ENCODE peak calls at places on chromosome 5, in seven cellular contexts. N, Q, Z, U, C, L and B are unnamed samples.

GRCh38 chr5:141875795-141876627 is 2.2 kb downstream of the PCDH1 start:
- DNase-seq in U (no peak), C (peak; percentile 86), L (peak; percentile 52), N (no peak), Q (no peak), Z (peak; percentile 89), B (no peak)

GRCh38 chr5:78979117-78979742 is 5.9 kb downstream of the ARSB start:
- DNase-seq in N (no peak), L (no peak), Q (no peak), C (no peak), Z (no peak), U (no peak), B (no peak)

GRCh38 chr5:40797273-40798011 is 732 bp downstream of the PRKAA1 start:
- DNase-seq in Q (peak; percentile 70), L (peak; percentile 74), N (no peak), U (no peak), Z (peak; percentile 87), C (peak; percentile 91), B (no peak)

GRCh38 chr5:169788168-169788567 is 151.1 kb downstream of the DOCK2 start:
- DNase-seq in Q (no peak), L (no peak), U (no peak), C (no peak), Z (no peak), N (no peak), B (peak; percentile 5)

GRCh38 chr5:55577353-55578060 is 42.7 kb upstream of the PLPP1 start:
- DNase-seq in Z (no peak), Q (peak; percentile 53), C (no peak), N (no peak), U (no peak), L (no peak), B (no peak)

GRCh38 chr5:74316064-74316586 is 324.4 kb downstream of the ENC1 start:
- DNase-seq in N (peak; percentile 89), Q (peak; percentile 95), L (no peak), Z (no peak), C (peak; percentile 80), U (peak; percentile 91), B (peak; percentile 91)

GRCh38 chr5:131640043-131640856 is 5.2 kb upstream of the RAPGEF6 start:
- DNase-seq in C (no peak), Z (no peak), Q (peak; percentile 61), L (no peak), U (no peak), N (no peak), B (no peak)

GRCh38 chr5:64632251-64632650 is 58.1 kb upstream of the SHISAL2B start:
- DNase-seq in U (no peak), N (peak; percentile 2), C (no peak), Z (no peak), L (no peak), Q (peak; percentile 33), B (no peak)

GRCh38 chr5:178672635-178673034 is 45.8 kb upstream of the CLK4 start:
- DNase-seq in N (no peak), Q (no peak), C (no peak), U (no peak), L (no peak), Z (no peak), B (no peak)

GRCh38 chr5:81164936-81165335 is 68.2 kb upstream of the CKMT2 start:
- DNase-seq in Z (no peak), U (no peak), L (no peak), C (no peak), Q (no peak), N (no peak), B (no peak)

GRCh38 chr5:159057426-159057825 is 42.3 kb downstream of the EBF1 start:
- DNase-seq in Q (no peak), C (no peak), U (no peak), N (no peak), Z (no peak), L (no peak), B (no peak)

GRCh38 chr5:129631946-129632345 is 115.9 kb upstream of the MINAR2 start:
- DNase-seq in L (no peak), N (no peak), Q (peak; percentile 83), C (no peak), Z (no peak), U (no peak), B (no peak)

GRCh38 chr5:28896949-28897348 is 1858.6 kb upstream of the CDH9 start:
- DNase-seq in L (no peak), N (no peak), C (no peak), U (no peak), Z (no peak), Q (no peak), B (no peak)

GRCh38 chr5:159456722-159457462 is 126.6 kb upstream of the IL12B start:
- DNase-seq in L (no peak), U (no peak), Z (no peak), C (peak; percentile 36), Q (peak; percentile 62), N (no peak), B (no peak)

GRCh38 chr5:96043471-96043870 is 81.8 kb upstream of the ELL2 start:
- DNase-seq in N (no peak), L (no peak), U (no peak), Q (no peak), Z (no peak), C (no peak), B (no peak)

GRCh38 chr5:81533629-81534480 is 139.9 kb upstream of the ACOT12 start:
- DNase-seq in Q (no peak), N (no peak), Z (no peak), U (no peak), C (no peak), L (no peak), B (no peak)

GRCh38 chr5:74320526-74320925 is 320.0 kb downstream of the ENC1 start:
- DNase-seq in L (no peak), Q (no peak), N (no peak), Z (no peak), U (no peak), C (peak; percentile 48), B (peak; percentile 25)

GRCh38 chr5:81426347-81426746 is 32.4 kb upstream of the ACOT12 start:
- DNase-seq in Q (no peak), Z (no peak), U (no peak), L (no peak), C (no peak), N (no peak), B (no peak)

GRCh38 chr5:56829137-56829536 is 13.8 kb downstream of the MAP3K1 start:
- DNase-seq in N (no peak), Q (no peak), C (no peak), L (no peak), U (no peak), Z (no peak), B (no peak)

GRCh38 chr5:32780508-32780919 is 69.4 kb downstream of the NPR3 start:
- DNase-seq in Q (no peak), Z (no peak), U (no peak), N (no peak), L (no peak), C (no peak), B (no peak)

GRCh38 chr5:16935271-16936149 is 578 bp downstream of the MYO10 start:
- DNase-seq in C (peak; percentile 90), U (no peak), N (no peak), Z (peak; percentile 64), L (peak; percentile 56), Q (peak; percentile 30), B (no peak)

DNA sequence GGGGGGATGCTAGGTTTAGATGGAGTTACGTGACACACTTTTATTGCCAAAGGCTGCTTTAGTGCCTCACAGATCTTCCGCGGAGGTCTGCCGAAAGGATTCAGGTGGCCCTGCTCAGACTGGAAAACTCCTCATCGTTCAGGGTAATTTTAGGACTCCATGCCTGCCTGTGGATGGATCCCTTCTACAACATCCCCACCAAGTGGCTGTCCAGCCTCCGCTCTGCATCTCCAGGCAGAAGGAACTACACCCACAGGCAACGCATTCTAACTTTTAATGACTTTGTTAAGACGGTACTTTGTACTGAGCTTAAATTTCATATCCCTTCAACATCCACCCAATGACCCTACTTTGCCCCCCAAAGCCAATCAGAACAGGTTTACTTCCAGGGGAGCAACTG is 29.4 kb downstream of the ATPSCKMT start:
- DNase-seq in L (no peak), C (peak; percentile 57), Q (no peak), N (no peak), U (no peak), Z (no peak), B (no peak)
- TF ChIP-seq CTCF in L (no peak), C (peak; percentile 59), Q (no peak), N (no peak), U (peak; percentile 40), Z (no peak), B (no peak)

GRCh38 chr5:180799902-180800801 is 2.5 kb downstream of the MGAT1 start:
- DNase-seq in Z (no peak), U (peak; percentile 55), N (peak; percentile 53), C (no peak), Q (peak; percentile 78), L (no peak), B (peak; percentile 79)
- TF ChIP-seq CTCF in Z (no peak), U (peak; percentile 20), N (peak; percentile 29), C (no peak), Q (peak; percentile 20), L (no peak), B (peak; percentile 41)

DNA sequence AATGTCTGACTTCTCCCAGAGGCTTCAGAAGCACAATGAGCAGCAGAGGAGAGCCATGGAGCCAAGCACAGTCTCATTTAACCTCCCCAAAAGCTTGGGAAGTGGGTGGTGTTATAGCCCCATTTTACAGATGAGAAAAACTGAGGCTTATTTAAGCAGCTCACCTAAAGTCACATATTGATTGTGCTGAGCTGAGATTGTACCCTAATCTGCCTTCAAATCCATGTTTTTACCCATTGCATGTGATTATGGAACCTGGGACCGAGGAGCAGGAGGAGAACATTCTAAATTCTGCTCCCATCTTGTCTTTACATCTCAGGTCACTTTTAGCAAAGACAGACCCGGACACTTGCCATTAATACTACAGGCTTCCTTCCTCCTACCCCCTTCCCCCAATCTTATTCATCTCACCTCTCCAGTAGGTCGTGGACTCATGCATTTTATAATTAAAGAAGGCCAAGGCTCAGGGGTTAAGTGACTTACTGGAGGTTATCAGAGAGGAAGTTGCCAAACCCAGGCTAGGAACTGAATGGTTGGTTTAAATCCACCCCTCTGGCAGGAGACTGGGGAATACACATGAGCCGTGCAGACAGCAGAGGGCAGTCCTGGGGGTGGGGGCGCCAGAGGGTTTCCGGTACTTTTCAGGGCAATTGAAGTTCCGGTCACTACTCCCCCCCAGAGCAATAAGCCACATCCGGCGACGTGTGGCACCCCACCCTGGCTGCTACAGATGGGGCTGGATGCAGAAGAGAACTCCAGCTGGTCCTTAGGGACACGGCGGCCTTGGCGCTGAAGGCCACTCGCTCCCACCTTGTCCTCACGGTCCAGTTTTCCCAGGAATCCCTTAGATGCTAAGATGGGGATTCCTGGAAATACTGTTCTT is 51.0 kb upstream of the IL17B start:
- DNase-seq in U (no peak), L (no peak), N (no peak), Q (no peak), C (peak; percentile 87), Z (no peak), B (no peak)
- TF ChIP-seq CTCF in U (peak; percentile 40), L (no peak), N (peak; percentile 48), Q (peak; percentile 4), C (peak; percentile 67), Z (no peak), B (no peak)

DNA sequence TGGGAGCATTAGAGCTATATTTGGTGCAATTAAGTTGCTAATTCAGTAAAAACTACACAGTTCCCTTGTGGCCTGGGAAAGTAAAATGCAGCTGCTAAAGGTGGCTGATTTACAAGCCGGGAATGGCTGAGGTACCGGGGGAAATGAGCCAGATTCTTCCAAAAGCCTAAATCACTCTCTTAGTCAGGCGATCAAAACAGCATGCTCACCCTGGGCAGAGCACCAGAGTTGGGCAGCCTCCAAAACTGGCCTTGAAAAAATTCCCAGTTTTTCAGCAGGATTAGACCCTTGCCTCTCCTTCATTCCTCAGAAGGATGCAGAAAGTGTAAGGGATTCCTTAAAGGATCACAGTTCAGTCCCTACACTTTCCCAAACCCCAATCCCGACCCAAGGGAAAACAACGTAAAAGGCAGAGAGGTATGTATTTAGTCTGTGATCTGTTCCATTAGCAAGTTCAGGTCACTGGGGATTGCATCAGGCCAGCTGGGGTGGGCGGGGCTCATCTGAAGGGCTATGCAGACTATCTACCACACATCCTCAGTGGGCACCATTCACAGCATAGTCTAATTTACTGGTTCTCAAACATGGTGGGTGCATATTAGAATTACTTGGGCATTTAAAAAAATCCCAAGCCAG is 16.9 kb downstream of the TMEM174 start:
- DNase-seq in Z (no peak), N (peak; percentile 38), Q (peak; percentile 66), U (peak; percentile 66), L (peak; percentile 76), C (peak; percentile 70), B (no peak)
- TF ChIP-seq CTCF in Z (no peak), N (no peak), Q (no peak), U (no peak), L (no peak), C (no peak), B (no peak)